ENCODE peak calls at places on chromosomes 7 and 10, in ten cellular contexts. F, J, O, P, A, R, E, B, I and M are unnamed samples.
A peak's percentile ranks its signal among the peaks of the same experiment; 100 is the strongest.

GRCh38 chr10:59808896-59809643 is 55.8 kb upstream of the MRLN start:
- DNase-seq in E (peak; percentile 38), O (peak; percentile 74), R (peak; percentile 17), P (no peak), B (peak; percentile 50), F (peak; percentile 72), J (peak; percentile 78), A (peak; percentile 42), I (peak; percentile 33), M (peak; percentile 83)

GRCh38 chr7:25353191-25353590 is 124.9 kb upstream of the NPVF start:
- DNase-seq in I (no peak), J (no peak), O (no peak), P (no peak), F (no peak), R (no peak), B (no peak), E (no peak), A (no peak), M (no peak)

GRCh38 chr10:124045794-124046355 is 47.5 kb downstream of the CHST15 start:
- DNase-seq in J (no peak), O (no peak), R (no peak), P (no peak), A (no peak), F (no peak), B (no peak), I (no peak), E (no peak), M (no peak)

GRCh38 chr7:30988346-30989005 is 24.7 kb downstream of the GHRHR start:
- DNase-seq in B (no peak), O (peak; percentile 56), P (no peak), I (no peak), F (peak; percentile 56), E (no peak), R (no peak), A (no peak), J (peak; percentile 56), M (no peak)

GRCh38 chr10:76558586-76558985 is 1079.0 kb downstream of the KCNMA1 start:
- DNase-seq in J (no peak), I (no peak), E (no peak), P (no peak), O (peak; percentile 52), B (peak; percentile 97), R (no peak), A (no peak), F (no peak), M (no peak)

GRCh38 chr7:95578299-95578855 is 17.9 kb downstream of the PDK4 start:
- DNase-seq in P (no peak), O (no peak), I (no peak), B (no peak), E (no peak), R (no peak), A (no peak), F (no peak), J (no peak), M (no peak)

GRCh38 chr7:153190452-153190851 is 430.9 kb downstream of the ACTR3B start:
- DNase-seq in A (peak; percentile 23), P (no peak), R (no peak), J (no peak), B (no peak), E (peak; percentile 9), F (no peak), I (no peak), O (no peak), M (peak; percentile 41)

GRCh38 chr7:78299088-78299487 is 500.5 kb downstream of the PHTF2 start:
- DNase-seq in A (no peak), P (no peak), O (no peak), E (no peak), B (no peak), I (no peak), J (no peak), R (no peak), F (no peak), M (no peak)

GRCh38 chr7:23471090-23471859 is 984 bp upstream of the IGF2BP3 start:
- DNase-seq in O (no peak), B (peak; percentile 83), J (no peak), R (peak; percentile 37), I (no peak), F (no peak), P (peak; percentile 77), A (peak; percentile 72), E (peak; percentile 92), M (peak; percentile 96)

GRCh38 chr7:23472046-23472445 is 1.8 kb upstream of the IGF2BP3 start:
- DNase-seq in I (no peak), F (no peak), R (no peak), P (no peak), J (no peak), A (no peak), B (no peak), O (no peak), E (no peak), M (no peak)

GRCh38 chr7:23472974-23473847 is 2.9 kb upstream of the IGF2BP3 start:
- DNase-seq in F (no peak), P (peak; percentile 53), O (no peak), B (peak; percentile 44), A (no peak), R (no peak), E (peak; percentile 17), J (no peak), I (no peak), M (peak; percentile 43)

GRCh38 chr7:23473848-23474097 is 3.5 kb upstream of the IGF2BP3 start:
- DNase-seq in B (no peak), O (no peak), I (no peak), E (no peak), J (no peak), A (no peak), F (no peak), P (peak; percentile 50), R (no peak), M (peak; percentile 60)

DNA sequence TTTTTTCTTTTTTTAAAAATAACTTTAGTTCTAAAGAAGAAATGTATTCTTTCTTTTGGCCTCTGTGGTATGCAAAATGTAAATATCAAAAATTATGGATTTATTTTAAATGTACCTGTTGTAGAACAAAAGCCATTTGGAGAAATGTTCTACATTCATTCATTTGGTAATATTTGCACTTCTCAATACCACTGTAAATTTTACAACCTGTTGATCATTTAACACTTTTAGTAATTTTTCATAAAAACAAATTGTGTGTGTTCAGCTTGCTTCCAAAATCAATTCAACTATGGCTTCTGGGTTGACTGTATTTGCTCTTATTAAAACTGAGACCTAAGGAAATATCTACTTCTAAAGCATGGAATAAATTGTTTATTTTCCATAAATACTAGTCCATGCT is 2.3 kb upstream of the IGF2BP3 start:
- DNase-seq in F (no peak), E (no peak), R (no peak), J (no peak), I (no peak), O (no peak), P (no peak), A (no peak), B (no peak), M (no peak)
- H3K4me1 ChIP-seq in F (peaks cover 54% of the 10 kb centered on the region), E (peaks cover 9% of the 10 kb centered on the region), R (peaks cover 59% of the 10 kb centered on the region), J (peaks cover 20% of the 10 kb centered on the region), I (peaks cover 56% of the 10 kb centered on the region), O (no peaks in the 10 kb centered on the region), P (peaks cover 54% of the 10 kb centered on the region), A (peaks cover 36% of the 10 kb centered on the region), B (peaks cover 2% of the 10 kb centered on the region), M (peaks cover 7% of the 10 kb centered on the region)

DNA sequence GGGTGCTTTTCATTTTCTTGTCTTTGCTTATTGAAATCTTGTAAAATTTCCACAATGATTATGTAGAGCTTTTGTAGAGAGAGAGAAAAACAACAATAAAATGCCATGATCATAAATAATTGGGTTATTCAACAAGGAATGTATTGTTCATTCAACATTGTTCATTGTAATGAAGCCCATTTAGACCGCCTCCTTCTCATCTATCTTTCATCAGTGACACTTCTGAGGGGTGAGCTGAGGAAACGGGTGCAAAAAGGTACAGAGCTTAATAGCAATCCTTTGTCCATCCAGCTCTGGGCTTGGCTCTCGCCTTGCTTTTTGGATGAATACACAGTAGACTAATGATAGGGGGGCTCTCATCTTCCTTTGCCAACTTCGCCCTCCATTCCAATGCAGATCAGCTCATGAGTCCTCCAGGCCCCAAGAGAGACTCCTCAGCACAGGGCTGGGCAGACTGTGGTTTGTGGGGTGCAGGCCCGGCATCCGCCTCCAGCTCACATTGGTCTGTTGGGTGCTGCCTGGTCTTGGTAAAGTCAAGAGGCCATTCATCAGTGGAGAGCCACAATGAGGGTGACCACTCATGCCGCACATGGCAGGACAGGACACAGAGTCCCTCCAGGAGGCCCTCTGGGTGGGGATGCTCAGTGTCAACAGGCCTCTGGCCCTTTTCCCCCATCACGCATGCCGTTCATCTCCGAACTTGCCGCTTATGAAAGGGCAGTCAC is 17.9 kb upstream of the PPA1 start:
- DNase-seq in O (no peak), R (no peak), A (no peak), J (no peak), F (no peak), E (no peak), B (no peak), I (no peak), P (no peak), M (no peak)
- H3K27me3 ChIP-seq in O (peaks cover 7% of the 10 kb centered on the region), R (peaks cover 9% of the 10 kb centered on the region), A (no peaks in the 10 kb centered on the region), J (no peaks in the 10 kb centered on the region), F (peaks cover 46% of the 10 kb centered on the region), E (peaks cover 15% of the 10 kb centered on the region), B (peaks cover 48% of the 10 kb centered on the region), I (peaks cover 18% of the 10 kb centered on the region), P (peaks cover 15% of the 10 kb centered on the region), M (no peaks in the 10 kb centered on the region)

DNA sequence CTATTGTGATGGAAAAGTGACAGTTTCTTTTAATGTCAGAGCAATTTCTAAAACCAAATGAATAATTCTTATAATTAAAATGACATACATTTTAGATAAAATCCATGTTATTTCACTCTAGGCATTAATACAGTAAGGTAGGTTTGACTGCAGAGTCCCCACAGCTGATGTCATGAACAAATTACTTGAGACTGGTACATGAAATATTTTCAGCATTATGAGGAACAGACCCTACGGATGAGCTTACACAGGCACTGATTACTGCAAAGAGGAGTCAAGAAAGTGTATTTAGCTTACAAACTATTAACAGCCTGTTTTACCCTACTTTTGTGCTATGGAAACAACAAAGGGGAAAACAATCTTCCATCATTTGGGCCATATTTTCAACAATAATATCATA is 8.9 kb downstream of the COL1A2 start:
- DNase-seq in P (no peak), I (no peak), F (no peak), B (no peak), E (no peak), A (no peak), J (no peak), R (no peak), O (no peak), M (no peak)
- H3K4me1 ChIP-seq in P (peaks cover 55% of the 10 kb centered on the region), I (no peaks in the 10 kb centered on the region), F (peaks cover 8% of the 10 kb centered on the region), B (peaks cover 20% of the 10 kb centered on the region), E (no peaks in the 10 kb centered on the region), A (no peaks in the 10 kb centered on the region), J (no peaks in the 10 kb centered on the region), R (no peaks in the 10 kb centered on the region), O (no peaks in the 10 kb centered on the region), M (peaks cover 18% of the 10 kb centered on the region)

GRCh38 chr7:157861551-157861950 is 524.7 kb downstream of the DNAJB6 start:
- DNase-seq in I (no peak), B (no peak), R (no peak), F (no peak), E (no peak), P (no peak), A (no peak), J (no peak), O (no peak), M (no peak)

GRCh38 chr7:157861031-157861491 is 524.3 kb downstream of the DNAJB6 start:
- DNase-seq in I (no peak), F (no peak), O (no peak), J (no peak), P (no peak), A (no peak), R (no peak), E (no peak), B (no peak), M (no peak)

GRCh38 chr7:157863906-157864810 is 527.4 kb downstream of the DNAJB6 start:
- DNase-seq in P (no peak), E (no peak), I (no peak), O (no peak), J (no peak), R (no peak), F (no peak), A (no peak), B (no peak), M (no peak)

GRCh38 chr7:157863176-157863575 is 526.4 kb downstream of the DNAJB6 start:
- DNase-seq in J (no peak), B (no peak), F (no peak), R (no peak), P (no peak), O (no peak), E (no peak), A (no peak), I (no peak), M (no peak)

GRCh38 chr7:157862731-157863130 is 525.9 kb downstream of the DNAJB6 start:
- DNase-seq in E (no peak), B (no peak), F (no peak), O (no peak), A (no peak), R (no peak), I (no peak), P (no peak), J (no peak), M (no peak)
- H3K27me3 ChIP-seq in E (no peaks in the 10 kb centered on the region), B (no peaks in the 10 kb centered on the region), F (peaks cover 43% of the 10 kb centered on the region), O (no peaks in the 10 kb centered on the region), A (no peaks in the 10 kb centered on the region), R (no peaks in the 10 kb centered on the region), I (no peaks in the 10 kb centered on the region), P (no peaks in the 10 kb centered on the region), J (no peaks in the 10 kb centered on the region), M (no peaks in the 10 kb centered on the region)